ENCODE peak calls at places on chromosome X, in seven cellular contexts. E is mesenchymal stem cell, G is trophoblast cell, X is H1, F is IMR-90, O is neuronal stem cell, T is mesendoderm. U is an unnamed sample.

GRCh38 chrX:9644335-9644734 is 121.3 kb downstream of the GPR143 start:
- DNase-seq in E (no peak), G (no peak), X (no peak), F (no peak), O (no peak), T (no peak), U (no peak)

GRCh38 chrX:316351-317325 is 2.0 kb downstream of the GTPBP6 start:
- DNase-seq in E (no peak), G (no peak), X (no peak), F (no peak), O (no peak), T (no peak), U (no peak)

GRCh38 chrX:115892787-115893671 is 277.5 kb upstream of the AGTR2 start:
- DNase-seq in E (peak), G (peak), X (no peak), F (peak), O (no peak), T (peak), U (peak)

GRCh38 chrX:46381630-46382029 is 163.6 kb downstream of the ZNF674 start:
- DNase-seq in E (peak), G (peak), X (no peak), F (peak), O (peak), T (peak), U (peak)

GRCh38 chrX:118215346-118215745 is 98.7 kb upstream of the KLHL13 start:
- DNase-seq in E (no peak), G (no peak), X (no peak), F (no peak), O (no peak), T (no peak), U (no peak)

GRCh38 chrX:140762061-140762460 is 52.5 kb downstream of the LINC00632 start:
- DNase-seq in E (peak), G (peak), X (no peak), F (peak), O (peak), T (peak), U (peak)

GRCh38 chrX:120228187-120228908 is 22.3 kb upstream of the ZBTB33 start:
- DNase-seq in E (no peak), G (no peak), X (no peak), F (no peak), O (no peak), T (no peak), U (no peak)

GRCh38 chrX:101022020-101022419 is 29.9 kb downstream of the TRMT2B start:
- DNase-seq in E (no peak), G (no peak), X (no peak), F (no peak), O (no peak), T (no peak), U (no peak)

GRCh38 chrX:115233497-115234219 is at the start of gene LRCH2:
- DNase-seq in E (peak), G (no peak), X (no peak), F (peak), O (peak), T (peak), U (peak)

GRCh38 chrX:51420610-51421009 is 75.8 kb downstream of the NUDT11 start:
- DNase-seq in E (peak), G (peak), X (no peak), F (peak), O (peak), T (peak), U (no peak)

GRCh38 chrX:133171962-133172708 is 46.0 kb downstream of the TFDP3 start:
- DNase-seq in E (peak), G (peak), X (no peak), F (no peak), O (peak), T (peak), U (no peak)

GRCh38 chrX:107736781-107737531 is 38.6 kb downstream of the TSC22D3 start:
- DNase-seq in E (peak), G (no peak), X (no peak), F (no peak), O (no peak), T (peak), U (peak)

GRCh38 chrX:129678176-129678880 is 23.6 kb upstream of the APLN start:
- DNase-seq in E (no peak), G (no peak), X (no peak), F (no peak), O (no peak), T (no peak), U (no peak)

GRCh38 chrX:99305573-99305972 is 1104.5 kb downstream of the PCDH19 start:
- DNase-seq in E (no peak), G (no peak), X (no peak), F (no peak), O (no peak), T (no peak), U (no peak)

GRCh38 chrX:40174594-40175415 is 77.0 kb upstream of the BCOR start:
- DNase-seq in E (peak), G (peak), X (no peak), F (no peak), O (no peak), T (peak), U (peak)

GRCh38 chrX:74383611-74384010 is 37.7 kb upstream of the SLC16A2 start:
- DNase-seq in E (peak), G (peak), X (no peak), F (peak), O (peak), T (peak), U (peak)

GRCh38 chrX:119218198-119218597 is 17.9 kb upstream of the PGRMC1 start:
- DNase-seq in E (no peak), G (no peak), X (no peak), F (peak), O (no peak), T (no peak), U (no peak)

GRCh38 chrX:130592204-130592603 is 190.4 kb downstream of the RBMX2 start:
- DNase-seq in E (peak), G (no peak), X (no peak), F (no peak), O (no peak), T (no peak), U (no peak)

GRCh38 chrX:115147220-115147619 is 42.0 kb upstream of the RBMXL3 start:
- DNase-seq in E (peak), G (peak), X (no peak), F (peak), O (no peak), T (peak), U (no peak)

GRCh38 chrX:69282893-69283690 is 117.8 kb upstream of the PJA1 start:
- DNase-seq in E (no peak), G (no peak), X (no peak), F (no peak), O (no peak), T (no peak), U (no peak)

GRCh38 chrX:149060921-149061320 is 444.2 kb downstream of the IDS start:
- DNase-seq in E (peak), G (peak), X (no peak), F (no peak), O (no peak), T (no peak), U (no peak)

GRCh38 chrX:109624641-109625311 is at the start of gene KCNE5:
- DNase-seq in E (peak), G (peak), X (no peak), F (no peak), O (peak), T (peak), U (peak)

GRCh38 chrX:97563531-97564133 is 679.9 kb downstream of the RPA4 start:
- DNase-seq in E (peak), G (peak), X (no peak), F (peak), O (no peak), T (no peak), U (no peak)

GRCh38 chrX:29587107-29587506 is 628.3 kb upstream of the MAGEB2 start:
- DNase-seq in E (no peak), G (no peak), X (no peak), F (no peak), O (no peak), T (no peak), U (no peak)

GRCh38 chrX:3697701-3698279 is 15.7 kb downstream of the PRKX start:
- DNase-seq in E (peak), G (no peak), X (no peak), F (peak), O (peak), T (peak), U (no peak)

GRCh38 chrX:102739642-102740041 is 19.1 kb downstream of the GPRASP3 start:
- DNase-seq in E (peak), G (no peak), X (no peak), F (peak), O (no peak), T (no peak), U (no peak)

GRCh38 chrX:47200385-47201150 is 6.9 kb downstream of the UBA1 start:
- DNase-seq in E (no peak), G (no peak), X (no peak), F (peak), O (no peak), T (peak), U (no peak)

GRCh38 chrX:17697191-17697590 is 40.1 kb upstream of the SCML1 start:
- DNase-seq in E (peak), G (no peak), X (no peak), F (peak), O (no peak), T (no peak), U (no peak)

GRCh38 chrX:29496636-29497180 is 718.7 kb upstream of the MAGEB2 start:
- DNase-seq in E (no peak), G (no peak), X (no peak), F (peak), O (no peak), T (no peak), U (no peak)

GRCh38 chrX:75038925-75039324 is 113.7 kb upstream of the NEXMIF start:
- DNase-seq in E (peak), G (no peak), X (no peak), F (peak), O (no peak), T (peak), U (no peak)

GRCh38 chrX:114985967-114986592 is 31.3 kb downstream of the IL13RA2 start:
- DNase-seq in E (peak), G (peak), X (no peak), F (no peak), O (no peak), T (no peak), U (no peak)

GRCh38 chrX:13415551-13415950 is 95.7 kb upstream of the ATXN3L start:
- DNase-seq in E (no peak), G (no peak), X (no peak), F (no peak), O (no peak), T (peak), U (no peak)
- H3K18ac ChIP-seq in E (no peak), G (no peak), X (no peak), F (no peak), O (no peak), T (no peak), U (no peak)

DNA sequence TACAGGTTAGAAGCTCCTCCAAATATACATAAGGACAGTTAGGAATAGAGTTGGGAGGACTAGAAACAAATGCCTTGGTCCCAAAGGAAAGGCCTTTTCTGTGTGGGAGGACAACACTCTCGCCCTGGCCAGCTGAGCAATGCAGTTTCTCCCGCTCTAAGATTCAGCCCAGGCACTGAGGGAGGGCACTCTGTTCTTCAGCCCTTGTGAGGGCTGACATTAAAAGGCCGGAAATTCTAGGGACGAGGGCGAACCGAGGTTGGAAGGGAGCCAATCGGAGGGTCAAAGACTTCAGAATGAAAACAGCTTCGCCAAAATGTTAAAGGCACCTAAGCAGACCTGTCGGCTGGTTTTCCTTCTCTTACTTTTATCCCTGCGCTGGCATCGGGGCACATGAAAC is 2.9 kb upstream of the PTCHD1 start:
- DNase-seq in E (no peak), G (no peak), X (no peak), F (no peak), O (no peak), T (peak), U (peak)
- H3K18ac ChIP-seq in E (no peak), G (no peak), X (no peak), F (no peak), O (no peak), T (peak), U (no peak)

DNA sequence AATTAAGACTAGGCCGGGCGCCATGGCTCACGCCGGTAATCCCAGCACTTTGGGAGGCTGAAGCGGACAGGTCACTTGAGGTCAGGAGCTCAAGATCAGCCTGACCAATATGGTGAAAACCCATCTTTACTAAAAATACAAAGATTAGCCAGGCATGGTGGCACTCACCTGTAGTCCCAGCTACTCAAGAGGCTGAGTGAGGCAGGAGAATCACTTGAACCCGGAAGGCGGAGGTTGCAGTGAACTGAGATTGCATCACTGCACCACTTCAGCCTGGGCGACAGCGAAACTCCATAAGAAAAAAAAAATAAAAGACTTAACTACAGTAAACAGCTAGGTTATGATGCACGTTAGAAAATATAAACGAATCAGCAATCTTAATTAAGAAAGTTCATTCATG is 216.0 kb upstream of the TEX13C start:
- DNase-seq in E (no peak), G (no peak), X (no peak), F (no peak), O (no peak), T (no peak), U (no peak)
- H3K18ac ChIP-seq in E (no peak), G (no peak), X (no peak), F (no peak), O (no peak), T (no peak), U (no peak)

DNA sequence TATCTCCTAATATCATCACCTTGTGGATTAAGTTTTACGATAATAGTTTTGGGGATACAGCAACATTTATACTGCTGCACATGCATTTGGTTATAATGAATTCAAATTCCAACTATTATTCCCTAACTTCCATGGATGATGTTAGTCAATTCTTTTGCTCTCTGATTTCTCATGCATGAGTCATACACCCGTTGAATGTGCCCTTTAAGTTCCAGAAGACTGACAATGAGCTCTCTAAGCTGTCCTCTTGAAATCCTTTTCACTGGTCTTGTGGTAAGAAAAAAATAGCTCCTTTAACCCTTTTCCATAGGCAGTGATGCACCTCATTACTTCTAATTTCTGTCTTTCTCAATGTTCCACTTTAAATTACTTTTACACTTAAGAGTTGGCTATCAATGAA is 1095.2 kb upstream of the POU3F4 start:
- DNase-seq in E (no peak), G (peak), X (no peak), F (no peak), O (peak), T (peak), U (no peak)
- H3K18ac ChIP-seq in E (no peak), G (no peak), X (no peak), F (no peak), O (no peak), T (no peak), U (no peak)

GRCh38 chrX:154525606-154526490 is 9.8 kb upstream of the FAM3A start:
- DNase-seq in E (no peak), G (peak), X (no peak), F (no peak), O (no peak), T (no peak), U (no peak)
- H3K18ac ChIP-seq in E (no peak), G (no peak), X (no peak), F (peak), O (no peak), T (no peak), U (no peak)

GRCh38 chrX:53047228-53047627 is 1.4 kb upstream of the GPR173 start:
- DNase-seq in E (peak), G (no peak), X (no peak), F (peak), O (no peak), T (no peak), U (no peak)

GRCh38 chrX:53055244-53055849 is 6.8 kb downstream of the GPR173 start:
- DNase-seq in E (no peak), G (no peak), X (no peak), F (no peak), O (no peak), T (no peak), U (no peak)

GRCh38 chrX:53048169-53049126 is at the start of gene GPR173:
- DNase-seq in E (peak), G (no peak), X (no peak), F (peak), O (peak), T (peak), U (peak)

GRCh38 chrX:53049127-53049517 is 533 bp downstream of the GPR173 start:
- DNase-seq in E (no peak), G (no peak), X (no peak), F (no peak), O (no peak), T (no peak), U (no peak)

GRCh38 chrX:53050841-53051240 is 2.3 kb downstream of the GPR173 start:
- DNase-seq in E (no peak), G (no peak), X (no peak), F (no peak), O (no peak), T (no peak), U (no peak)
- H3K18ac ChIP-seq in E (no peak), G (no peak), X (no peak), F (no peak), O (no peak), T (no peak), U (no peak)

GRCh38 chrX:152530967-152531366 is 79.9 kb upstream of the GABRA3 start:
- DNase-seq in E (no peak), G (no peak), X (no peak), F (no peak), O (no peak), T (no peak), U (no peak)
- H3K18ac ChIP-seq in E (no peak), G (no peak), X (no peak), F (no peak), O (no peak), T (no peak), U (no peak)

U was measured in H9.